ENCODE peak calls at places on chromosome 12, in six cellular contexts. One of them, this sample, is unnamed.

GRCh38 chr12:25056486-25057130 is 107.7 kb upstream of the BCAT1 start:
- DNase-seq in iPS-NIHi11: no peak
- DNase-seq in non-pigmented ciliary epithelial cell: no peak
- DNase-seq in HTR-8/SVneo: no peak
- DNase-seq in activated T-cell treated with anti-CD3 and anti-CD28 coated beads, Interleukin-2, amount 50 U/mL, for 24 hours: no peak
- DNase-seq in astrocyte of the spinal cord: no peak
- DNase-seq in this sample: no peak

GRCh38 chr12:120710805-120711296 is 593 bp downstream of the UNC119B start:
- DNase-seq in non-pigmented ciliary epithelial cell: no peak
- DNase-seq in activated T-cell treated with anti-CD3 and anti-CD28 coated beads, Interleukin-2, amount 50 U/mL, for 24 hours: peak; percentile 57
- DNase-seq in HTR-8/SVneo: no peak
- DNase-seq in astrocyte of the spinal cord: no peak
- DNase-seq in iPS-NIHi11: peak; percentile 66
- DNase-seq in this sample: no peak

GRCh38 chr12:31874961-31875608 is 84.1 kb upstream of the RESF1 start:
- DNase-seq in non-pigmented ciliary epithelial cell: peak; percentile 49
- DNase-seq in astrocyte of the spinal cord: peak; percentile 56
- DNase-seq in HTR-8/SVneo: peak; percentile 25
- DNase-seq in iPS-NIHi11: peak; percentile 29
- DNase-seq in activated T-cell treated with anti-CD3 and anti-CD28 coated beads, Interleukin-2, amount 50 U/mL, for 24 hours: peak; percentile 74
- DNase-seq in this sample: no peak

GRCh38 chr12:127546721-127547505 is 720.1 kb upstream of the TMEM132C start:
- DNase-seq in activated T-cell treated with anti-CD3 and anti-CD28 coated beads, Interleukin-2, amount 50 U/mL, for 24 hours: no peak
- DNase-seq in astrocyte of the spinal cord: no peak
- DNase-seq in iPS-NIHi11: no peak
- DNase-seq in non-pigmented ciliary epithelial cell: no peak
- DNase-seq in HTR-8/SVneo: no peak
- DNase-seq in this sample: no peak

GRCh38 chr12:13178568-13179158 is 17.9 kb upstream of the EMP1 start:
- DNase-seq in astrocyte of the spinal cord: no peak
- DNase-seq in iPS-NIHi11: no peak
- DNase-seq in HTR-8/SVneo: no peak
- DNase-seq in activated T-cell treated with anti-CD3 and anti-CD28 coated beads, Interleukin-2, amount 50 U/mL, for 24 hours: no peak
- DNase-seq in non-pigmented ciliary epithelial cell: no peak
- DNase-seq in this sample: no peak

GRCh38 chr12:16347391-16348298 is at the start of gene MGST1:
- DNase-seq in astrocyte of the spinal cord: peak; percentile 62
- DNase-seq in activated T-cell treated with anti-CD3 and anti-CD28 coated beads, Interleukin-2, amount 50 U/mL, for 24 hours: no peak
- DNase-seq in HTR-8/SVneo: no peak
- DNase-seq in non-pigmented ciliary epithelial cell: no peak
- DNase-seq in iPS-NIHi11: peak; percentile 81
- DNase-seq in this sample: no peak

GRCh38 chr12:48972213-48973021 is 882 bp upstream of the WNT10B start:
- DNase-seq in astrocyte of the spinal cord: no peak
- DNase-seq in HTR-8/SVneo: no peak
- DNase-seq in activated T-cell treated with anti-CD3 and anti-CD28 coated beads, Interleukin-2, amount 50 U/mL, for 24 hours: peak; percentile 65
- DNase-seq in iPS-NIHi11: no peak
- DNase-seq in non-pigmented ciliary epithelial cell: no peak
- DNase-seq in this sample: no peak

GRCh38 chr12:52189376-52190174 is 2.2 kb downstream of the KRT80 start:
- DNase-seq in astrocyte of the spinal cord: peak; percentile 38
- DNase-seq in activated T-cell treated with anti-CD3 and anti-CD28 coated beads, Interleukin-2, amount 50 U/mL, for 24 hours: no peak
- DNase-seq in HTR-8/SVneo: peak; percentile 38
- DNase-seq in non-pigmented ciliary epithelial cell: no peak
- DNase-seq in iPS-NIHi11: no peak
- DNase-seq in this sample: no peak

GRCh38 chr12:96427269-96427729 is 27.1 kb upstream of the CDK17 start:
- DNase-seq in non-pigmented ciliary epithelial cell: peak; percentile 100
- DNase-seq in activated T-cell treated with anti-CD3 and anti-CD28 coated beads, Interleukin-2, amount 50 U/mL, for 24 hours: no peak
- DNase-seq in astrocyte of the spinal cord: peak; percentile 100
- DNase-seq in iPS-NIHi11: no peak
- DNase-seq in HTR-8/SVneo: peak; percentile 79
- DNase-seq in this sample: peak; percentile 100

GRCh38 chr12:46214668-46215429 is 54.0 kb downstream of the SLC38A1 start:
- DNase-seq in astrocyte of the spinal cord: no peak
- DNase-seq in HTR-8/SVneo: no peak
- DNase-seq in activated T-cell treated with anti-CD3 and anti-CD28 coated beads, Interleukin-2, amount 50 U/mL, for 24 hours: peak; percentile 80
- DNase-seq in iPS-NIHi11: no peak
- DNase-seq in non-pigmented ciliary epithelial cell: no peak
- DNase-seq in this sample: no peak

GRCh38 chr12:96448287-96448686 is 41.1 kb upstream of the CFAP54 start:
- DNase-seq in iPS-NIHi11: no peak
- DNase-seq in non-pigmented ciliary epithelial cell: peak; percentile 53
- DNase-seq in astrocyte of the spinal cord: peak; percentile 64
- DNase-seq in activated T-cell treated with anti-CD3 and anti-CD28 coated beads, Interleukin-2, amount 50 U/mL, for 24 hours: no peak
- DNase-seq in HTR-8/SVneo: peak; percentile 70
- DNase-seq in this sample: peak; percentile 84

GRCh38 chr12:47166365-47166764 is 86.6 kb upstream of the AMIGO2 start:
- DNase-seq in HTR-8/SVneo: no peak
- DNase-seq in iPS-NIHi11: no peak
- DNase-seq in activated T-cell treated with anti-CD3 and anti-CD28 coated beads, Interleukin-2, amount 50 U/mL, for 24 hours: no peak
- DNase-seq in astrocyte of the spinal cord: no peak
- DNase-seq in non-pigmented ciliary epithelial cell: no peak
- DNase-seq in this sample: no peak

GRCh38 chr12:76250256-76250655 is 98.0 kb downstream of the BBS10 start:
- DNase-seq in astrocyte of the spinal cord: no peak
- DNase-seq in activated T-cell treated with anti-CD3 and anti-CD28 coated beads, Interleukin-2, amount 50 U/mL, for 24 hours: no peak
- DNase-seq in iPS-NIHi11: no peak
- DNase-seq in non-pigmented ciliary epithelial cell: no peak
- DNase-seq in HTR-8/SVneo: no peak
- DNase-seq in this sample: no peak

GRCh38 chr12:94955193-94955592 is 48.3 kb downstream of the NDUFA12 start:
- DNase-seq in iPS-NIHi11: no peak
- DNase-seq in non-pigmented ciliary epithelial cell: no peak
- DNase-seq in astrocyte of the spinal cord: no peak
- DNase-seq in HTR-8/SVneo: no peak
- DNase-seq in activated T-cell treated with anti-CD3 and anti-CD28 coated beads, Interleukin-2, amount 50 U/mL, for 24 hours: no peak
- DNase-seq in this sample: no peak

GRCh38 chr12:60335765-60336164 is 739.9 kb downstream of the SLC16A7 start:
- DNase-seq in iPS-NIHi11: no peak
- DNase-seq in non-pigmented ciliary epithelial cell: peak; percentile 43
- DNase-seq in HTR-8/SVneo: peak; percentile 5
- DNase-seq in activated T-cell treated with anti-CD3 and anti-CD28 coated beads, Interleukin-2, amount 50 U/mL, for 24 hours: no peak
- DNase-seq in astrocyte of the spinal cord: peak; percentile 50
- DNase-seq in this sample: peak; percentile 14

GRCh38 chr12:113088037-113088436 is 31.5 kb downstream of the DTX1 start:
- DNase-seq in HTR-8/SVneo: no peak
- DNase-seq in non-pigmented ciliary epithelial cell: no peak
- DNase-seq in activated T-cell treated with anti-CD3 and anti-CD28 coated beads, Interleukin-2, amount 50 U/mL, for 24 hours: no peak
- DNase-seq in iPS-NIHi11: no peak
- DNase-seq in astrocyte of the spinal cord: no peak
- DNase-seq in this sample: no peak

GRCh38 chr12:92234533-92234932 is 88.9 kb upstream of the BTG1 start:
- DNase-seq in astrocyte of the spinal cord: peak; percentile 17
- DNase-seq in iPS-NIHi11: no peak
- DNase-seq in activated T-cell treated with anti-CD3 and anti-CD28 coated beads, Interleukin-2, amount 50 U/mL, for 24 hours: no peak
- DNase-seq in non-pigmented ciliary epithelial cell: no peak
- DNase-seq in HTR-8/SVneo: no peak
- DNase-seq in this sample: no peak

GRCh38 chr12:28415755-28416154 is 225.5 kb downstream of the CCDC91 start:
- DNase-seq in HTR-8/SVneo: peak; percentile 15
- DNase-seq in astrocyte of the spinal cord: peak; percentile 80
- DNase-seq in iPS-NIHi11: peak; percentile 10
- DNase-seq in non-pigmented ciliary epithelial cell: peak; percentile 67
- DNase-seq in activated T-cell treated with anti-CD3 and anti-CD28 coated beads, Interleukin-2, amount 50 U/mL, for 24 hours: no peak
- DNase-seq in this sample: peak; percentile 65

GRCh38 chr12:123094349-123095073 is 56.4 kb downstream of the PITPNM2 start:
- DNase-seq in astrocyte of the spinal cord: peak; percentile 37
- DNase-seq in HTR-8/SVneo: peak; percentile 77
- DNase-seq in non-pigmented ciliary epithelial cell: no peak
- DNase-seq in iPS-NIHi11: no peak
- DNase-seq in activated T-cell treated with anti-CD3 and anti-CD28 coated beads, Interleukin-2, amount 50 U/mL, for 24 hours: no peak
- DNase-seq in this sample: peak; percentile 18

GRCh38 chr12:108694812-108695278 is 36.5 kb downstream of the CORO1C start:
- DNase-seq in astrocyte of the spinal cord: no peak
- DNase-seq in non-pigmented ciliary epithelial cell: no peak
- DNase-seq in HTR-8/SVneo: no peak
- DNase-seq in iPS-NIHi11: no peak
- DNase-seq in activated T-cell treated with anti-CD3 and anti-CD28 coated beads, Interleukin-2, amount 50 U/mL, for 24 hours: no peak
- DNase-seq in this sample: no peak

GRCh38 chr12:754238-754816 is 1.9 kb downstream of the WNK1 start:
- DNase-seq in HTR-8/SVneo: no peak
- DNase-seq in non-pigmented ciliary epithelial cell: no peak
- DNase-seq in activated T-cell treated with anti-CD3 and anti-CD28 coated beads, Interleukin-2, amount 50 U/mL, for 24 hours: no peak
- DNase-seq in astrocyte of the spinal cord: peak; percentile 31
- DNase-seq in iPS-NIHi11: no peak
- DNase-seq in this sample: no peak

GRCh38 chr12:58818546-58818945 is 101.8 kb downstream of the LRIG3 start:
- DNase-seq in astrocyte of the spinal cord: peak; percentile 19
- DNase-seq in non-pigmented ciliary epithelial cell: peak; percentile 5
- DNase-seq in HTR-8/SVneo: no peak
- DNase-seq in activated T-cell treated with anti-CD3 and anti-CD28 coated beads, Interleukin-2, amount 50 U/mL, for 24 hours: no peak
- DNase-seq in iPS-NIHi11: no peak
- DNase-seq in this sample: no peak

GRCh38 chr12:29681370-29681769 is 102.4 kb downstream of the TMTC1 start:
- DNase-seq in activated T-cell treated with anti-CD3 and anti-CD28 coated beads, Interleukin-2, amount 50 U/mL, for 24 hours: no peak
- DNase-seq in iPS-NIHi11: no peak
- DNase-seq in non-pigmented ciliary epithelial cell: no peak
- DNase-seq in astrocyte of the spinal cord: no peak
- DNase-seq in HTR-8/SVneo: no peak
- DNase-seq in this sample: no peak

GRCh38 chr12:40137252-40137651 is 31.4 kb upstream of the SLC2A13 start:
- DNase-seq in HTR-8/SVneo: no peak
- DNase-seq in non-pigmented ciliary epithelial cell: no peak
- DNase-seq in activated T-cell treated with anti-CD3 and anti-CD28 coated beads, Interleukin-2, amount 50 U/mL, for 24 hours: no peak
- DNase-seq in astrocyte of the spinal cord: no peak
- DNase-seq in iPS-NIHi11: no peak
- DNase-seq in this sample: no peak

GRCh38 chr12:95736631-95737030 is 53.9 kb downstream of the NTN4 start:
- DNase-seq in non-pigmented ciliary epithelial cell: no peak
- DNase-seq in HTR-8/SVneo: no peak
- DNase-seq in astrocyte of the spinal cord: peak; percentile 37
- DNase-seq in iPS-NIHi11: no peak
- DNase-seq in activated T-cell treated with anti-CD3 and anti-CD28 coated beads, Interleukin-2, amount 50 U/mL, for 24 hours: no peak
- DNase-seq in this sample: no peak

GRCh38 chr12:124680863-124681778 is 113.7 kb upstream of the NCOR2 start:
- DNase-seq in astrocyte of the spinal cord: peak; percentile 75
- DNase-seq in activated T-cell treated with anti-CD3 and anti-CD28 coated beads, Interleukin-2, amount 50 U/mL, for 24 hours: no peak
- DNase-seq in non-pigmented ciliary epithelial cell: peak; percentile 76
- DNase-seq in iPS-NIHi11: peak; percentile 66
- DNase-seq in HTR-8/SVneo: peak; percentile 71
- DNase-seq in this sample: no peak

GRCh38 chr12:113575386-113575785 is 103.7 kb upstream of the LHX5 start:
- DNase-seq in iPS-NIHi11: no peak
- DNase-seq in non-pigmented ciliary epithelial cell: no peak
- DNase-seq in activated T-cell treated with anti-CD3 and anti-CD28 coated beads, Interleukin-2, amount 50 U/mL, for 24 hours: no peak
- DNase-seq in HTR-8/SVneo: no peak
- DNase-seq in astrocyte of the spinal cord: no peak
- DNase-seq in this sample: no peak

GRCh38 chr12:88934163-88934747 is 354.0 kb upstream of the KITLG start:
- DNase-seq in activated T-cell treated with anti-CD3 and anti-CD28 coated beads, Interleukin-2, amount 50 U/mL, for 24 hours: no peak
- DNase-seq in non-pigmented ciliary epithelial cell: no peak
- DNase-seq in HTR-8/SVneo: no peak
- DNase-seq in astrocyte of the spinal cord: peak; percentile 55
- DNase-seq in iPS-NIHi11: no peak
- DNase-seq in this sample: peak; percentile 84

GRCh38 chr12:54265364-54265812 is 14.5 kb downstream of the CBX5 start:
- DNase-seq in iPS-NIHi11: no peak
- DNase-seq in non-pigmented ciliary epithelial cell: no peak
- DNase-seq in HTR-8/SVneo: no peak
- DNase-seq in astrocyte of the spinal cord: no peak
- DNase-seq in activated T-cell treated with anti-CD3 and anti-CD28 coated beads, Interleukin-2, amount 50 U/mL, for 24 hours: no peak
- DNase-seq in this sample: no peak

GRCh38 chr12:92593734-92594402 is 108.9 kb upstream of the PLEKHG7 start:
- DNase-seq in HTR-8/SVneo: peak; percentile 59
- DNase-seq in activated T-cell treated with anti-CD3 and anti-CD28 coated beads, Interleukin-2, amount 50 U/mL, for 24 hours: peak; percentile 70
- DNase-seq in astrocyte of the spinal cord: peak; percentile 87
- DNase-seq in non-pigmented ciliary epithelial cell: peak; percentile 94
- DNase-seq in iPS-NIHi11: no peak
- DNase-seq in this sample: peak; percentile 79

GRCh38 chr12:29889737-29890136 is 106.0 kb upstream of the TMTC1 start:
- DNase-seq in activated T-cell treated with anti-CD3 and anti-CD28 coated beads, Interleukin-2, amount 50 U/mL, for 24 hours: no peak
- DNase-seq in iPS-NIHi11: peak; percentile 54
- DNase-seq in HTR-8/SVneo: no peak
- DNase-seq in non-pigmented ciliary epithelial cell: peak; percentile 11
- DNase-seq in astrocyte of the spinal cord: peak; percentile 27
- DNase-seq in this sample: no peak

GRCh38 chr12:40010899-40011774 is 94.7 kb downstream of the SLC2A13 start:
- DNase-seq in activated T-cell treated with anti-CD3 and anti-CD28 coated beads, Interleukin-2, amount 50 U/mL, for 24 hours: no peak
- DNase-seq in HTR-8/SVneo: peak; percentile 10
- DNase-seq in astrocyte of the spinal cord: peak; percentile 65
- DNase-seq in iPS-NIHi11: peak; percentile 57
- DNase-seq in non-pigmented ciliary epithelial cell: peak; percentile 26
- DNase-seq in this sample: no peak